ENCODE peak calls at places on chromosomes 16 and 17, in six cellular contexts. One of them, this sample, is unnamed.

GRCh38 chr17:57424777-57425188 is 168.5 kb downstream of the MSI2 start:
- DNase-seq in fibroblast of lung: no peak
- DNase-seq in PC-9: no peak
- DNase-seq in IMR-90: peak; percentile 30
- DNase-seq in coronary artery: no peak
- DNase-seq in BJ: no peak
- DNase-seq in this sample: peak; percentile 48

GRCh38 chr17:4739122-4740024 is at the start of the genes CXCL16 and ZMYND15:
- DNase-seq in fibroblast of lung: peak; percentile 18
- DNase-seq in PC-9: peak; percentile 75
- DNase-seq in IMR-90: no peak
- DNase-seq in coronary artery: no peak
- DNase-seq in BJ: no peak
- DNase-seq in this sample: peak; percentile 37

GRCh38 chr16:49128740-49129139 is 152.9 kb downstream of the CBLN1 start:
- DNase-seq in fibroblast of lung: no peak
- DNase-seq in PC-9: no peak
- DNase-seq in IMR-90: no peak
- DNase-seq in coronary artery: no peak
- DNase-seq in BJ: no peak
- DNase-seq in this sample: no peak

GRCh38 chr17:17613708-17614114 is 22.2 kb upstream of the PEMT start:
- DNase-seq in fibroblast of lung: peak; percentile 78
- DNase-seq in PC-9: peak; percentile 45
- DNase-seq in IMR-90: peak; percentile 73
- DNase-seq in coronary artery: no peak
- DNase-seq in BJ: no peak
- DNase-seq in this sample: peak; percentile 88

GRCh38 chr17:76706817-76707216 is 3.9 kb downstream of the MXRA7 start:
- DNase-seq in fibroblast of lung: no peak
- DNase-seq in PC-9: no peak
- DNase-seq in IMR-90: no peak
- DNase-seq in coronary artery: no peak
- DNase-seq in BJ: no peak
- DNase-seq in this sample: no peak

GRCh38 chr16:17603614-17604013 is 132.9 kb upstream of the XYLT1 start:
- DNase-seq in fibroblast of lung: no peak
- DNase-seq in PC-9: no peak
- DNase-seq in IMR-90: no peak
- DNase-seq in coronary artery: no peak
- DNase-seq in BJ: no peak
- DNase-seq in this sample: no peak

GRCh38 chr17:49915670-49916069 is 53.3 kb upstream of the DLX4 start:
- DNase-seq in fibroblast of lung: no peak
- DNase-seq in PC-9: no peak
- DNase-seq in IMR-90: no peak
- DNase-seq in coronary artery: no peak
- DNase-seq in BJ: no peak
- DNase-seq in this sample: no peak

GRCh38 chr17:41785876-41786226 is 660 bp downstream of the JUP start:
- DNase-seq in fibroblast of lung: no peak
- DNase-seq in PC-9: peak; percentile 93
- DNase-seq in IMR-90: no peak
- DNase-seq in coronary artery: no peak
- DNase-seq in BJ: no peak
- DNase-seq in this sample: no peak

GRCh38 chr17:38717139-38717745 is 12.2 kb downstream of the MLLT6 start:
- DNase-seq in fibroblast of lung: no peak
- DNase-seq in PC-9: no peak
- DNase-seq in IMR-90: no peak
- DNase-seq in coronary artery: no peak
- DNase-seq in BJ: no peak
- DNase-seq in this sample: no peak

GRCh38 chr16:9908613-9909012 is 273.6 kb downstream of the GRIN2A start:
- DNase-seq in fibroblast of lung: no peak
- DNase-seq in PC-9: no peak
- DNase-seq in IMR-90: no peak
- DNase-seq in coronary artery: no peak
- DNase-seq in BJ: no peak
- DNase-seq in this sample: no peak

GRCh38 chr17:76841776-76842405 is 26.3 kb upstream of the MGAT5B start:
- DNase-seq in fibroblast of lung: no peak
- DNase-seq in PC-9: no peak
- DNase-seq in IMR-90: no peak
- DNase-seq in coronary artery: no peak
- DNase-seq in BJ: no peak
- DNase-seq in this sample: no peak

GRCh38 chr17:74513987-74514631 is 17.2 kb downstream of the CD300LB start:
- DNase-seq in fibroblast of lung: peak; percentile 50
- DNase-seq in PC-9: peak; percentile 11
- DNase-seq in IMR-90: peak; percentile 31
- DNase-seq in coronary artery: no peak
- DNase-seq in BJ: no peak
- DNase-seq in this sample: peak; percentile 43

GRCh38 chr16:68234188-68235104 is 1.5 kb downstream of the ESRP2 start:
- DNase-seq in fibroblast of lung: peak; percentile 28
- DNase-seq in PC-9: peak; percentile 97
- DNase-seq in IMR-90: no peak
- DNase-seq in coronary artery: peak; percentile 75
- DNase-seq in BJ: no peak
- DNase-seq in this sample: no peak

GRCh38 chr16:3045758-3046505 is 429 bp upstream of the MMP25 start:
- DNase-seq in fibroblast of lung: no peak
- DNase-seq in PC-9: no peak
- DNase-seq in IMR-90: no peak
- DNase-seq in coronary artery: no peak
- DNase-seq in BJ: no peak
- DNase-seq in this sample: no peak

GRCh38 chr16:54993496-54993895 is 62.8 kb downstream of the IRX5 start:
- DNase-seq in fibroblast of lung: no peak
- DNase-seq in PC-9: no peak
- DNase-seq in IMR-90: no peak
- DNase-seq in coronary artery: no peak
- DNase-seq in BJ: no peak
- DNase-seq in this sample: no peak
- TF ChIP-seq CTCF in fibroblast of lung: no peak
- TF ChIP-seq CTCF in PC-9: no peak
- TF ChIP-seq CTCF in IMR-90: no peak
- TF ChIP-seq CTCF in coronary artery: no peak
- TF ChIP-seq CTCF in BJ: no peak
- TF ChIP-seq CTCF in this sample: no peak

GRCh38 chr17:14298221-14298994 is 2.5 kb upstream of the HS3ST3B1 start:
- DNase-seq in fibroblast of lung: no peak
- DNase-seq in PC-9: no peak
- DNase-seq in IMR-90: no peak
- DNase-seq in coronary artery: no peak
- DNase-seq in BJ: no peak
- DNase-seq in this sample: peak; percentile 36
- H3K4me3 ChIP-seq in fibroblast of lung: peak overlapping the region; percentile 42
- H3K4me3 ChIP-seq in PC-9: no peak overlapping the region
- H3K4me3 ChIP-seq in IMR-90: no peak overlapping the region
- H3K4me3 ChIP-seq in coronary artery: no peak overlapping the region
- H3K4me3 ChIP-seq in BJ: no peak overlapping the region
- H3K4me3 ChIP-seq in this sample: peak overlapping the region; percentile 67

DNA sequence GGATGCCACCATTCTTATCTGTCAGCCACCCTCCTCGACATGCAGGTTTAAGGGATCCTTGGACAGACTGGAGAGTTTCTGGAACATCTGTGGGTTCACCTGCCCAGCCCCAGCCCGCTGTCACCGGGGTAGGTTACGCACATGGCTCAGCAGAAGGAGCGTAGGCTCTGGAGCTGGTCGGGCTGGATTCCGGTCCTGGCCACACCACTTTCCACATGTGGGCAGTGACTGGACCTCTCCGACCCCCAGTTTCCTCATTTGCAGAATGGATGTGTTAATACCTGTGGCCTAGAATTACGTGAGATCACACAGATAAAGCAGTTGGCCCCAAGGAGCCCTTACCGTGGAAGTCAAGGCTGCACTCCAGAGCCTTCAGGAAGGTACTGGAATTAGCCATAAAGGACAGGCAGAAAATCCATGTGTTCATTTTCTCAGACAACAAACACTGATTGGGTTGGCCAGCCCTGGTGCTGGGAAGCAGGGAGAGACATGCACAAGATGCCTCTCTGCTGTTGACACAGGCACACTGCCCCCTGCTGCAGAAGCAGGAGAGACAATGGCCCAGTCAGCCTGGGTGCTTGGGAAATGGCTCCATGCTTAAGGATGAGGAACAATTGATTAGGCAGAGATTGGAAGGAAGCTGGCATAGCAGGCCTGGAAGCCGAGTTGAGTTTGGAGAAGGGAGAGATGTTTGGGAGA is 58.8 kb downstream of the SF3B3 start:
- DNase-seq in fibroblast of lung: no peak
- DNase-seq in PC-9: peak; percentile 54
- DNase-seq in IMR-90: no peak
- DNase-seq in coronary artery: no peak
- DNase-seq in BJ: no peak
- DNase-seq in this sample: peak; percentile 50
- TF ChIP-seq CTCF in fibroblast of lung: peak; percentile 8
- TF ChIP-seq CTCF in PC-9: peak; percentile 37
- TF ChIP-seq CTCF in IMR-90: peak; percentile 20
- TF ChIP-seq CTCF in coronary artery: no peak
- TF ChIP-seq CTCF in BJ: peak; percentile 28
- TF ChIP-seq CTCF in this sample: peak; percentile 56

GRCh38 chr17:66364508-66365203 is 62.2 kb downstream of the PRKCA start:
- DNase-seq in fibroblast of lung: no peak
- DNase-seq in PC-9: no peak
- DNase-seq in IMR-90: no peak
- DNase-seq in coronary artery: no peak
- DNase-seq in BJ: no peak
- DNase-seq in this sample: no peak

GRCh38 chr17:66365903-66366302 is 63.5 kb downstream of the PRKCA start:
- DNase-seq in fibroblast of lung: no peak
- DNase-seq in PC-9: no peak
- DNase-seq in IMR-90: no peak
- DNase-seq in coronary artery: no peak
- DNase-seq in BJ: no peak
- DNase-seq in this sample: no peak

GRCh38 chr17:66369830-66370229 is 67.4 kb downstream of the PRKCA start:
- DNase-seq in fibroblast of lung: no peak
- DNase-seq in PC-9: no peak
- DNase-seq in IMR-90: no peak
- DNase-seq in coronary artery: no peak
- DNase-seq in BJ: no peak
- DNase-seq in this sample: no peak

GRCh38 chr17:66367112-66367511 is 64.7 kb downstream of the PRKCA start:
- DNase-seq in fibroblast of lung: no peak
- DNase-seq in PC-9: no peak
- DNase-seq in IMR-90: no peak
- DNase-seq in coronary artery: no peak
- DNase-seq in BJ: no peak
- DNase-seq in this sample: no peak

GRCh38 chr17:66365204-66365524 is 62.8 kb downstream of the PRKCA start:
- DNase-seq in fibroblast of lung: no peak
- DNase-seq in PC-9: no peak
- DNase-seq in IMR-90: no peak
- DNase-seq in coronary artery: no peak
- DNase-seq in BJ: no peak
- DNase-seq in this sample: no peak
- H3K4me3 ChIP-seq in fibroblast of lung: no peak overlapping the region
- H3K4me3 ChIP-seq in PC-9: no peak overlapping the region
- H3K4me3 ChIP-seq in IMR-90: no peak overlapping the region
- H3K4me3 ChIP-seq in coronary artery: no peak overlapping the region
- H3K4me3 ChIP-seq in BJ: no peak overlapping the region
- H3K4me3 ChIP-seq in this sample: no peak overlapping the region

GRCh38 chr16:70611224-70611598 is 35.1 kb upstream of the IL34 start:
- DNase-seq in fibroblast of lung: no peak
- DNase-seq in PC-9: no peak
- DNase-seq in IMR-90: no peak
- DNase-seq in coronary artery: no peak
- DNase-seq in BJ: no peak
- DNase-seq in this sample: no peak
- TF ChIP-seq CTCF in fibroblast of lung: no peak
- TF ChIP-seq CTCF in PC-9: no peak
- TF ChIP-seq CTCF in IMR-90: no peak
- TF ChIP-seq CTCF in coronary artery: no peak
- TF ChIP-seq CTCF in BJ: no peak
- TF ChIP-seq CTCF in this sample: no peak

GRCh38 chr17:28572294-28573099 is 1.2 kb upstream of the PIGS start:
- DNase-seq in fibroblast of lung: no peak
- DNase-seq in PC-9: no peak
- DNase-seq in IMR-90: no peak
- DNase-seq in coronary artery: no peak
- DNase-seq in BJ: no peak
- DNase-seq in this sample: no peak
- H3K4me3 ChIP-seq in fibroblast of lung: no peak overlapping the region
- H3K4me3 ChIP-seq in PC-9: peak overlapping the region; percentile 81
- H3K4me3 ChIP-seq in IMR-90: no peak overlapping the region
- H3K4me3 ChIP-seq in coronary artery: peak overlapping the region; percentile 92
- H3K4me3 ChIP-seq in BJ: no peak overlapping the region
- H3K4me3 ChIP-seq in this sample: no peak overlapping the region

DNA sequence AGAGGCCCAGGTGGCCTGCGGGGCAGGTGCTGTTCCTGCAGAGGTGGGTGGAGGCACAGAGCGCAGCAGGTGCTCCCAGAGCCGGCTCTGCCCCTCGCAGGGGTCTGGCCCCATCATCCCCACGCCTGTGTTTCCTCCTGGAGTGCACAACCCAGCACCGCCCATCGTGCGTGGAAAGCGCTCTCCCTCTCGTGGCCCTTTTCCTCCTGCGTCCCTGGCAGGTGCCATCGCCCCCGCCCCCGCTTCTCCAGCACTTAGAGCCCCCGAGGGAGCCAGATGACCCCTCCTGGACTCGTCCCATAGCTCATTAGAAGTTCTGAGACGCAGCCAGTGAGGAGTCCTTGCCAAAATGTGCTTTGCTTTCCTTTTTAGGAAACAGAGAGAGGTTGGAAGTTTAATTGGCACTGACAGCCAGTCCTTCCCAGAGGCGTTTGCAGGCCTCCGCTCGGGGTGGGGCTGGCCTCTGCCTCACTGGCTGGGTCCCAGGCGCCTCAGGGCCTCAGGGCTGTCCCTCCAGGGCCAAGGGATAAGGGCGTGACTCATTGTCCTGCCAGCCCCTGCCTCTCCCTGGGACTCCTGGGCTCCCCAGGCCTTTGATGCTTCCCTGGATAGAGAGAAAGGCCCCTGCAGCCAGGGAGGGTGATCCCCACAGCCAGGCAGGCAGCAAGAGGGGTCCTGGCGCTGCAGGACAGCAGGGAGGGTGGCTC is 32.2 kb upstream of the CHMP6 start:
- DNase-seq in fibroblast of lung: peak; percentile 92
- DNase-seq in PC-9: peak; percentile 51
- DNase-seq in IMR-90: peak; percentile 48
- DNase-seq in coronary artery: peak; percentile 93
- DNase-seq in BJ: peak; percentile 41
- DNase-seq in this sample: peak; percentile 24
- TF ChIP-seq CTCF in fibroblast of lung: no peak
- TF ChIP-seq CTCF in PC-9: no peak
- TF ChIP-seq CTCF in IMR-90: no peak
- TF ChIP-seq CTCF in coronary artery: no peak
- TF ChIP-seq CTCF in BJ: no peak
- TF ChIP-seq CTCF in this sample: no peak

GRCh38 chr17:27526603-27527002 is 70.4 kb downstream of the KSR1 start:
- DNase-seq in fibroblast of lung: peak; percentile 51
- DNase-seq in PC-9: no peak
- DNase-seq in IMR-90: peak; percentile 61
- DNase-seq in coronary artery: no peak
- DNase-seq in BJ: no peak
- DNase-seq in this sample: peak; percentile 71
- H3K4me3 ChIP-seq in fibroblast of lung: no peak overlapping the region
- H3K4me3 ChIP-seq in PC-9: no peak overlapping the region
- H3K4me3 ChIP-seq in IMR-90: no peak overlapping the region
- H3K4me3 ChIP-seq in coronary artery: no peak overlapping the region
- H3K4me3 ChIP-seq in BJ: no peak overlapping the region
- H3K4me3 ChIP-seq in this sample: no peak overlapping the region